ENCODE peak calls at places on chromosomes 4 and X, in six cellular contexts. W is MM.1S, I is HCT116, B is GM23248, Y is GM23338, U is neural progenitor cell. G is an unnamed sample.
A peak's percentile ranks its signal among the peaks of the same experiment; 100 is the strongest.

GRCh38 chrX:42089014-42089413 is 165.7 kb upstream of the CASK start:
- DNase-seq in W (no peak), I (no peak), B (no peak), Y (peak; percentile 46), U (peak; percentile 47), G (no peak)

GRCh38 chr4:140138428-140138827 is 15.6 kb downstream of the MAML3 start:
- DNase-seq in W (no peak), I (no peak), B (no peak), Y (peak; percentile 34), U (peak; percentile 40), G (no peak)

GRCh38 chr4:169900241-169900845 is 125.9 kb downstream of the MFAP3L start:
- DNase-seq in W (no peak), I (no peak), B (no peak), Y (no peak), U (no peak), G (peak; percentile 25)

GRCh38 chr4:41569957-41570356 is 32.0 kb downstream of the LIMCH1 start:
- DNase-seq in W (no peak), I (no peak), B (no peak), Y (no peak), U (peak; percentile 8), G (no peak)

GRCh38 chrX:43822015-43822414 is 60.2 kb downstream of the MAOB start:
- DNase-seq in W (no peak), I (peak; percentile 4), B (peak; percentile 45), Y (no peak), U (no peak), G (peak; percentile 80)

GRCh38 chr4:181685911-181686310 is 557.3 kb upstream of the TENM3 start:
- DNase-seq in W (no peak), I (no peak), B (peak; percentile 70), Y (no peak), U (no peak), G (no peak)

GRCh38 chr4:75653845-75654503 is 19.2 kb downstream of the G3BP2 start:
- DNase-seq in W (no peak), I (no peak), B (peak; percentile 59), Y (peak; percentile 74), U (peak; percentile 50), G (peak; percentile 30)

GRCh38 chrX:40544343-40545250 is 36.2 kb upstream of the ATP6AP2 start:
- DNase-seq in W (no peak), I (no peak), B (peak; percentile 27), Y (no peak), U (no peak), G (peak; percentile 42)

GRCh38 chr4:94870151-94870550 is 112.4 kb downstream of the BMPR1B start:
- DNase-seq in W (no peak), I (no peak), B (peak; percentile 14), Y (no peak), U (no peak), G (no peak)

GRCh38 chrX:53279296-53280237 is 1.8 kb downstream of the IQSEC2 start:
- DNase-seq in W (no peak), I (no peak), B (no peak), Y (peak; percentile 33), U (no peak), G (no peak)

GRCh38 chr4:118865091-118865708 is 23.5 kb upstream of the SYNPO2 start:
- DNase-seq in W (peak; percentile 68), I (peak; percentile 64), B (peak; percentile 71), Y (peak; percentile 80), U (peak; percentile 73), G (peak; percentile 69)

GRCh38 chr4:76383001-76383400 is 37.9 kb downstream of the CCDC158 start:
- DNase-seq in W (no peak), I (no peak), B (no peak), Y (no peak), U (no peak), G (no peak)

GRCh38 chr4:157170321-157170720 is 50.2 kb upstream of the GRIA2 start:
- DNase-seq in W (no peak), I (no peak), B (no peak), Y (no peak), U (no peak), G (no peak)

GRCh38 chr4:8344387-8344786 is 74.8 kb downstream of the HTRA3 start:
- DNase-seq in W (no peak), I (no peak), B (no peak), Y (no peak), U (no peak), G (no peak)

GRCh38 chrX:140504371-140505324 is at the start of gene SOX3:
- DNase-seq in W (no peak), I (no peak), B (no peak), Y (peak; percentile 82), U (peak; percentile 85), G (no peak)

GRCh38 chrX:140507223-140507981 is 2.5 kb upstream of the SOX3 start:
- DNase-seq in W (no peak), I (no peak), B (no peak), Y (no peak), U (peak; percentile 44), G (peak; percentile 67)

GRCh38 chrX:140507982-140508305 is 3.1 kb upstream of the SOX3 start:
- DNase-seq in W (no peak), I (no peak), B (peak; percentile 60), Y (peak; percentile 90), U (peak; percentile 92), G (peak; percentile 68)

GRCh38 chrX:140503714-140504351 is 1.0 kb downstream of the SOX3 start:
- DNase-seq in W (no peak), I (no peak), B (peak; percentile 48), Y (peak; percentile 52), U (peak; percentile 75), G (no peak)

GRCh38 chrX:140505421-140506337 is 810 bp upstream of the SOX3 start:
- DNase-seq in W (no peak), I (no peak), B (no peak), Y (peak; percentile 65), U (peak; percentile 72), G (no peak)
- TF ChIP-seq EZH2 in W (no peak), I (no peak), B (peak; percentile 28), Y (peak; percentile 62), U (no peak), G (peak; percentile 87)

GRCh38 chr4:144648042-144648441 is 2.1 kb downstream of the HHIP start:
- DNase-seq in W (no peak), I (no peak), B (no peak), Y (peak; percentile 42), U (peak; percentile 28), G (no peak)
- TF ChIP-seq EZH2phosphoT487 in W (no peak), I (no peak), B (no peak), Y (no peak), U (no peak), G (no peak)

DNA sequence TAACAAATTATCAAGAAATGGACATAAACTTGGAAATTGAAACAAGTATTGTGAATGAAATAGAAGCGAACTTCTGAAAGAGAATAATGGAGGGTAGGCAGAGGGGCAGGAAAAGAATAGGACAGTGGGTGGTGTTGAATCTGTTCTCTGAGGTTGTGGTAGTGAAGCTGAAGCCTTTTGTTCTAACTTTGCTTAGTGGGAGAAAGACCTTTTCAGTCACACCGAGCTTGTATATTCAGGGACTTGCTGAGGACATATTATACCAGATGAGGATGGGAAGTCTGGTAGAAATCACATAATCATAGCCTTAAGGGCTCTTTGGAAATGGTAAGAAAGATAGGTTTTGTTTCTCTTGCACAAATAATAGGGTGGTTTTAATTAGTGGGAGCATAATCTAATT is 115.4 kb upstream of the NDST4 start:
- DNase-seq in W (no peak), I (no peak), B (no peak), Y (peak; percentile 27), U (peak; percentile 63), G (no peak)
- H3K4me3 ChIP-seq in W (no peak overlapping the region), I (no peak overlapping the region), B (no peak overlapping the region), Y (no peak overlapping the region), U (no peak overlapping the region), G (no peak overlapping the region)

GRCh38 chrX:28349888-28350287 is 237.4 kb upstream of the IL1RAPL1 start:
- DNase-seq in W (no peak), I (no peak), B (no peak), Y (no peak), U (no peak), G (no peak)
- TF ChIP-seq EZH2 in W (no peak), I (no peak), B (no peak), Y (no peak), U (no peak), G (no peak)

GRCh38 chrX:123962794-123963373 is 1.4 kb downstream of the STAG2 start:
- DNase-seq in W (peak; percentile 91), I (peak; percentile 75), B (peak; percentile 95), Y (peak; percentile 90), U (peak; percentile 92), G (peak; percentile 93)

GRCh38 chrX:123961268-123962005 is at the start of gene STAG2:
- DNase-seq in W (peak; percentile 44), I (peak; percentile 73), B (peak; percentile 84), Y (peak; percentile 83), U (peak; percentile 88), G (peak; percentile 79)

GRCh38 chrX:123962006-123962485 is 540 bp downstream of the STAG2 start:
- DNase-seq in W (no peak), I (peak; percentile 24), B (peak; percentile 52), Y (peak; percentile 59), U (no peak), G (no peak)

GRCh38 chrX:123960956-123961267 is 594 bp upstream of the STAG2 start:
- DNase-seq in W (no peak), I (no peak), B (no peak), Y (no peak), U (peak; percentile 33), G (no peak)

GRCh38 chrX:123959281-123960063 is 2.0 kb upstream of the STAG2 start:
- DNase-seq in W (peak; percentile 15), I (no peak), B (peak; percentile 61), Y (peak; percentile 19), U (peak; percentile 39), G (peak; percentile 43)
- TF ChIP-seq EZH2phosphoT487 in W (no peak), I (no peak), B (no peak), Y (no peak), U (no peak), G (no peak)

GRCh38 chrX:108219949-108220601 is 128.5 kb downstream of the ATG4A start:
- DNase-seq in W (no peak), I (no peak), B (no peak), Y (no peak), U (no peak), G (no peak)
- H3K4me3 ChIP-seq in W (no peak overlapping the region), I (no peak overlapping the region), B (no peak overlapping the region), Y (no peak overlapping the region), U (no peak overlapping the region), G (no peak overlapping the region)

DNA sequence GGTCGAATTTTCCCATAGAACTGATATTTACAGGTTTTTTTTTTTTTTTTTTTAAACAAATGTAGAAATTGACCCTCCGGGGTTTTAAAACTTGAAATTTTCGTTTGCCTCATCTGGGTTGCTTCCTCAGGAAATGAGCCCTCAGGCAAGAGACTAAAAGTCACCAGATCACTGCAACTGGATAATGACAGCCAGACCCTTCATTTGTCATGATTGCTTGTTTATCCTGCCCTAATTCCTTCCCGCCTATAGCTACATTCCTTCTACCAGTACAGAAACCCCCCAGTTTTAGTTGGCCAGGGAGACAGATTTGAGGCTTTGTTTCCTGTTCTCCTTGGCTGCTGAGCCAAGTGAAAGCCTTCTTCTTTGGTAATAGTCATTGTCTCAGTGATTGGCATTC is 44.0 kb upstream of the IGFBP7 start:
- DNase-seq in W (peak; percentile 52), I (no peak), B (peak; percentile 18), Y (no peak), U (peak; percentile 7), G (no peak)
- TF ChIP-seq EZH2 in W (no peak), I (no peak), B (no peak), Y (no peak), U (no peak), G (no peak)

DNA sequence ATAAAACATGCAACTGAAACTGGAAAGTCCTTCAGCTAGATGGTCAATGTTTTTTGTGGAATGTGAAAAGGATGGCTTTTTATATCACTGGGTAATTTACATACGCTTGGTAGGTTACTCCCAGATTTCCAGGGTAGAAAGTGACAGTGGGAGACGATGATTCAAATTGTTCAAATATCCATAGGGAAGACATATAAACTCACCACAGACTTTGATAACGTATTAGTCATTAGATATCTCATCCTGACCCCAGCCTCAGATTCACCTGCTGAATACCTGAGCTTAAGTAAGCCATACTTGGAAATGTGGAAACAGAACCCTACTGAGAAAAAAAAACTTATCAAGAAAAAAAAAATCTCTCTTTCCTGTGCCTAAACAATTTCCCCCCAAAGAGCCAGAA is 169.4 kb downstream of the ZNF674 start:
- DNase-seq in W (no peak), I (peak; percentile 16), B (no peak), Y (no peak), U (no peak), G (peak; percentile 78)
- TF ChIP-seq EZH2phosphoT487 in W (no peak), I (no peak), B (no peak), Y (no peak), U (no peak), G (no peak)